ENCODE peak calls at places on chromosomes 11 and 22, in seven cellular contexts. I, V, J, P, C, X and E are unnamed samples.

GRCh38 chr22:50169774-50170341 is 673 bp upstream of the PANX2 start:
- DNase-seq in V (no peak), C (peak), I (no peak), X (no peak), J (no peak), P (peak), E (peak)

GRCh38 chr11:58788355-58789023 is 56.0 kb downstream of the GLYATL2 start:
- DNase-seq in X (peak), I (peak), J (peak), V (no peak), C (peak), P (peak), E (peak)

GRCh38 chr11:93652161-93652597 is 9.3 kb upstream of the CEP295 start:
- DNase-seq in P (peak), V (no peak), I (no peak), X (peak), J (no peak), C (peak), E (peak)

GRCh38 chr11:132886335-132886734 is 646.0 kb downstream of the OPCML start:
- DNase-seq in C (no peak), X (no peak), P (no peak), I (no peak), V (no peak), J (no peak), E (no peak)

GRCh38 chr11:95443386-95443785 is 212.4 kb upstream of the SESN3 start:
- DNase-seq in C (peak), P (peak), V (peak), J (no peak), I (peak), X (no peak), E (no peak)

GRCh38 chr11:44199298-44199697 is 103.8 kb downstream of the EXT2 start:
- DNase-seq in V (no peak), X (no peak), C (no peak), I (no peak), J (no peak), P (no peak), E (peak)

GRCh38 chr22:41397143-41397811 is 15.5 kb downstream of the TEF start:
- DNase-seq in I (no peak), P (no peak), X (no peak), V (no peak), C (no peak), J (peak), E (no peak)

GRCh38 chr11:71342116-71342515 is 89.7 kb upstream of the SHANK2 start:
- DNase-seq in V (no peak), C (no peak), I (no peak), X (no peak), P (no peak), J (no peak), E (no peak)

GRCh38 chr22:41603873-41604332 is 14.3 kb upstream of the PMM1 start:
- DNase-seq in X (no peak), C (peak), P (peak), V (peak), J (no peak), I (peak), E (no peak)

GRCh38 chr22:49320714-49321476 is 506.8 kb downstream of the BRD1 start:
- DNase-seq in C (no peak), P (no peak), I (no peak), J (no peak), V (no peak), X (no peak), E (no peak)

DNA sequence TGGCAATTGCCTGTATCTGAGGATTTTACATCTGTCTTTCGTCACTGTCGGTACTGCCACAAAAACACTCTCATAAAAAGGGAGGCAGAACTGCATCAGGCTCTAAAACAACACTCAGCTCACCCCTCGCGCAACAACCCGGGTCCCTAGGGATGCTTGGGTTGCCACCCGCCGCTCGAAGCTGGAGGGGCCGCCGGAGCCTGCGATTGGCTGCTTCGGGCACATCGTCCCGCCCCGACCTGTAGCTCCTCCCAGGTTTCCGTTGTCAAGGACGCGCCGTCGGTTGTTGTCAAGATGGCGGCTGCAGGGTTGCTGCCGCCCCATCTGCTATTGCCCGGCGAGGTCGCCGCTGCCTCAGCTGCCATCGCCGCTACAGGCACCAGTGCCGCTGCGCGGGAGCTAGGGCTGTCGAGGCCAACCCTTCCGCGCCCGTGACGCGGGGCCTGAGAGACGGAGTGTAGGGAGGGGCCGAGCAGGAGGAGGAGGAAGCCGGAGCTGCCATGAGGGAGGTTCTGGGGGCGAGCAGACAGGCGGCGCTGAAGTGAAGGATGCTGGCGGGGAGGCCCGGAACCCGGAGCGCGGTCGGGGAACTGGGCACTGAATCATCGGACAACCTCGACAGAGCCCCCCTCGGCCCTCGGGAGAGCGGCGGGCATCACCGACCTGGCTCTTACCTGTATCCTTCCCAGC is at the start of gene CEP126:
- DNase-seq in P (peak), I (peak), J (peak), X (peak), V (peak), C (peak), E (peak)
- TF ChIP-seq POLR2AphosphoS5 in P (no peak), I (no peak), J (peak), X (peak), V (no peak), C (no peak), E (peak)

GRCh38 chr22:26995222-26995621 is 337.8 kb downstream of the MIAT start:
- DNase-seq in V (no peak), I (no peak), P (no peak), J (peak), X (no peak), C (no peak), E (no peak)
- TF ChIP-seq POLR2AphosphoS5 in V (no peak), I (no peak), P (no peak), J (no peak), X (no peak), C (no peak), E (no peak)

GRCh38 chr22:30423296-30423958 is 2.1 kb upstream of the MTFP1 start:
- DNase-seq in V (no peak), X (no peak), I (no peak), P (peak), J (peak), C (no peak), E (peak)
- TF ChIP-seq POLR2AphosphoS5 in V (peak), X (peak), I (peak), P (peak), J (peak), C (peak), E (peak)

GRCh38 chr11:61966673-61967176 is 709 bp downstream of the FTH1 start:
- DNase-seq in I (no peak), C (peak), J (no peak), X (no peak), V (no peak), P (no peak), E (peak)
- TF ChIP-seq POLR2AphosphoS5 in I (peak), C (peak), J (peak), X (peak), V (no peak), P (no peak), E (no peak)

DNA sequence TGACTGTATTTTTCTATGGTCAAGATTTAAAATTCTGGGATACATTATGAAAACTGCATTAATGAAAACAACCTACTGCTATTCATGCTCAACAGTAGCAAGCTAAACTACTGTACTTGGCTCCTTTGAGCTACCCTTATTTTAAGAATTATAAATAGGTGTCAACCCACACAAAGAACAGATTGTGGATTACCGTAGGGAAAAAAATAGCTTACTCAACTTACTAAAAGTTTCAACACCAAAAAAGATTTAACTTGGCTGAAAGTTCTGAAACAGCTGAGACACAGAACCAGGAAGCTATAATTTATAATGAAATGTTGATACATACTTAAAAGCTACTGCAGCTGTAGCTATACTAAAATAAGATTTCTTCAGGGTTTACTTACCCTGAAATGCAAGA is 10.1 kb downstream of the LIN7C start:
- DNase-seq in X (no peak), V (no peak), I (no peak), J (no peak), C (no peak), P (no peak), E (no peak)
- TF ChIP-seq POLR2AphosphoS5 in X (no peak), V (no peak), I (no peak), J (no peak), C (no peak), P (no peak), E (no peak)